ENCODE peak calls at places on chromosomes 7 and 10, in nine cellular contexts. One of them, this sample, is unnamed.

GRCh38 chr10:69179089-69179742 is 818 bp upstream of the SUPV3L1 start:
- DNase-seq in renal cortical epithelial cell: no peak
- DNase-seq in ureter: no peak
- DNase-seq in stimulated activated CD4-positive, alpha-beta T cell treated with anti-CD3 and anti-CD28 coated beads, Interleukin-4, amount 100 ng/mL, for 48 hours: peak; percentile 6
- DNase-seq in CD8-positive, alpha-beta memory T cell: peak; percentile 81
- DNase-seq in psoas muscle: no peak
- DNase-seq in IMR-90: no peak
- DNase-seq in globus pallidus: no peak
- DNase-seq in KBM-7: no peak
- DNase-seq in this sample: no peak

GRCh38 chr7:45882465-45882810 is 5.8 kb upstream of the IGFBP1 start:
- DNase-seq in renal cortical epithelial cell: no peak
- DNase-seq in IMR-90: no peak
- DNase-seq in stimulated activated CD4-positive, alpha-beta T cell treated with anti-CD3 and anti-CD28 coated beads, Interleukin-4, amount 100 ng/mL, for 48 hours: no peak
- DNase-seq in globus pallidus: no peak
- DNase-seq in psoas muscle: no peak
- DNase-seq in ureter: no peak
- DNase-seq in KBM-7: no peak
- DNase-seq in CD8-positive, alpha-beta memory T cell: no peak
- DNase-seq in this sample: no peak

GRCh38 chr10:29157321-29157720 is 131.5 kb upstream of the LYZL1 start:
- DNase-seq in CD8-positive, alpha-beta memory T cell: no peak
- DNase-seq in ureter: no peak
- DNase-seq in stimulated activated CD4-positive, alpha-beta T cell treated with anti-CD3 and anti-CD28 coated beads, Interleukin-4, amount 100 ng/mL, for 48 hours: no peak
- DNase-seq in KBM-7: no peak
- DNase-seq in globus pallidus: peak; percentile 80
- DNase-seq in IMR-90: no peak
- DNase-seq in renal cortical epithelial cell: no peak
- DNase-seq in psoas muscle: no peak
- DNase-seq in this sample: no peak

GRCh38 chr10:48634198-48634983 is 29.5 kb upstream of the ARHGAP22 start:
- DNase-seq in renal cortical epithelial cell: peak; percentile 90
- DNase-seq in IMR-90: peak; percentile 69
- DNase-seq in globus pallidus: peak; percentile 70
- DNase-seq in ureter: no peak
- DNase-seq in CD8-positive, alpha-beta memory T cell: peak; percentile 14
- DNase-seq in stimulated activated CD4-positive, alpha-beta T cell treated with anti-CD3 and anti-CD28 coated beads, Interleukin-4, amount 100 ng/mL, for 48 hours: no peak
- DNase-seq in KBM-7: peak; percentile 94
- DNase-seq in psoas muscle: peak; percentile 44
- DNase-seq in this sample: no peak

GRCh38 chr10:16049050-16049449 is 188.7 kb upstream of the MINDY3 start:
- DNase-seq in stimulated activated CD4-positive, alpha-beta T cell treated with anti-CD3 and anti-CD28 coated beads, Interleukin-4, amount 100 ng/mL, for 48 hours: no peak
- DNase-seq in psoas muscle: no peak
- DNase-seq in CD8-positive, alpha-beta memory T cell: no peak
- DNase-seq in renal cortical epithelial cell: no peak
- DNase-seq in KBM-7: peak; percentile 3
- DNase-seq in ureter: no peak
- DNase-seq in IMR-90: no peak
- DNase-seq in globus pallidus: no peak
- DNase-seq in this sample: no peak

GRCh38 chr7:1087952-1088920 is at the start of gene GPER1:
- DNase-seq in IMR-90: peak; percentile 24
- DNase-seq in globus pallidus: peak; percentile 33
- DNase-seq in CD8-positive, alpha-beta memory T cell: no peak
- DNase-seq in ureter: peak; percentile 62
- DNase-seq in psoas muscle: peak; percentile 56
- DNase-seq in KBM-7: peak; percentile 9
- DNase-seq in stimulated activated CD4-positive, alpha-beta T cell treated with anti-CD3 and anti-CD28 coated beads, Interleukin-4, amount 100 ng/mL, for 48 hours: no peak
- DNase-seq in renal cortical epithelial cell: no peak
- DNase-seq in this sample: no peak

GRCh38 chr7:17633099-17633498 is 307.2 kb downstream of the SNX13 start:
- DNase-seq in stimulated activated CD4-positive, alpha-beta T cell treated with anti-CD3 and anti-CD28 coated beads, Interleukin-4, amount 100 ng/mL, for 48 hours: no peak
- DNase-seq in IMR-90: peak; percentile 59
- DNase-seq in renal cortical epithelial cell: peak; percentile 91
- DNase-seq in KBM-7: no peak
- DNase-seq in psoas muscle: no peak
- DNase-seq in globus pallidus: no peak
- DNase-seq in ureter: no peak
- DNase-seq in CD8-positive, alpha-beta memory T cell: no peak
- DNase-seq in this sample: no peak

GRCh38 chr10:132309466-132309865 is 1.7 kb upstream of the STK32C start:
- DNase-seq in renal cortical epithelial cell: no peak
- DNase-seq in IMR-90: no peak
- DNase-seq in KBM-7: no peak
- DNase-seq in ureter: peak; percentile 35
- DNase-seq in psoas muscle: no peak
- DNase-seq in stimulated activated CD4-positive, alpha-beta T cell treated with anti-CD3 and anti-CD28 coated beads, Interleukin-4, amount 100 ng/mL, for 48 hours: no peak
- DNase-seq in globus pallidus: no peak
- DNase-seq in CD8-positive, alpha-beta memory T cell: no peak
- DNase-seq in this sample: no peak

GRCh38 chr10:86439544-86439943 is 72.9 kb upstream of the GRID1 start:
- DNase-seq in ureter: peak; percentile 70
- DNase-seq in psoas muscle: peak; percentile 78
- DNase-seq in KBM-7: peak; percentile 24
- DNase-seq in CD8-positive, alpha-beta memory T cell: no peak
- DNase-seq in renal cortical epithelial cell: peak; percentile 97
- DNase-seq in IMR-90: peak; percentile 97
- DNase-seq in globus pallidus: peak; percentile 63
- DNase-seq in stimulated activated CD4-positive, alpha-beta T cell treated with anti-CD3 and anti-CD28 coated beads, Interleukin-4, amount 100 ng/mL, for 48 hours: no peak
- DNase-seq in this sample: no peak

GRCh38 chr10:5317547-5318107 is 47.1 kb upstream of the UCN3 start:
- DNase-seq in ureter: peak; percentile 54
- DNase-seq in KBM-7: peak; percentile 80
- DNase-seq in stimulated activated CD4-positive, alpha-beta T cell treated with anti-CD3 and anti-CD28 coated beads, Interleukin-4, amount 100 ng/mL, for 48 hours: peak; percentile 73
- DNase-seq in psoas muscle: peak; percentile 46
- DNase-seq in renal cortical epithelial cell: peak; percentile 87
- DNase-seq in IMR-90: peak; percentile 73
- DNase-seq in CD8-positive, alpha-beta memory T cell: peak; percentile 20
- DNase-seq in globus pallidus: no peak
- DNase-seq in this sample: no peak

This sample was measured in progenitor cell of endocrine pancreas.